ENCODE peak calls at places on chromosomes 7 and 10, in eight cellular contexts. One of them, this sample, is unnamed.

GRCh38 chr7:49389866-49390265 is 383.6 kb upstream of the VWC2 start:
- DNase-seq in endothelial cell: no peak
- DNase-seq in foreskin fibroblast: no peak
- DNase-seq in epithelial cell of esophagus: no peak
- DNase-seq in fibroblast of the aortic adventitia: no peak
- DNase-seq in IMR-90: no peak
- DNase-seq in fibroblast of pulmonary artery: no peak
- DNase-seq in Calu3: no peak
- DNase-seq in this sample: no peak

GRCh38 chr10:119493155-119493554 is 49.4 kb downstream of the RGS10 start:
- DNase-seq in endothelial cell: no peak
- DNase-seq in foreskin fibroblast: no peak
- DNase-seq in epithelial cell of esophagus: no peak
- DNase-seq in fibroblast of the aortic adventitia: no peak
- DNase-seq in IMR-90: no peak
- DNase-seq in fibroblast of pulmonary artery: no peak
- DNase-seq in Calu3: no peak
- DNase-seq in this sample: no peak

GRCh38 chr7:106111671-106112117 is 418 bp downstream of the SYPL1 start:
- DNase-seq in endothelial cell: no peak
- DNase-seq in foreskin fibroblast: peak
- DNase-seq in epithelial cell of esophagus: no peak
- DNase-seq in fibroblast of the aortic adventitia: peak
- DNase-seq in IMR-90: no peak
- DNase-seq in fibroblast of pulmonary artery: peak
- DNase-seq in Calu3: no peak
- DNase-seq in this sample: no peak

GRCh38 chr7:148815612-148816011 is 68.5 kb downstream of the EZH2 start:
- DNase-seq in endothelial cell: no peak
- DNase-seq in foreskin fibroblast: no peak
- DNase-seq in epithelial cell of esophagus: peak
- DNase-seq in fibroblast of the aortic adventitia: no peak
- DNase-seq in IMR-90: no peak
- DNase-seq in fibroblast of pulmonary artery: no peak
- DNase-seq in Calu3: no peak
- DNase-seq in this sample: no peak

GRCh38 chr10:7035111-7035761 is 375.6 kb downstream of the SFMBT2 start:
- DNase-seq in endothelial cell: no peak
- DNase-seq in foreskin fibroblast: no peak
- DNase-seq in epithelial cell of esophagus: no peak
- DNase-seq in fibroblast of the aortic adventitia: no peak
- DNase-seq in IMR-90: no peak
- DNase-seq in fibroblast of pulmonary artery: no peak
- DNase-seq in Calu3: no peak
- DNase-seq in this sample: no peak

GRCh38 chr7:137885623-137886022 is 38.8 kb upstream of the DGKI start:
- DNase-seq in endothelial cell: no peak
- DNase-seq in foreskin fibroblast: no peak
- DNase-seq in epithelial cell of esophagus: peak
- DNase-seq in fibroblast of the aortic adventitia: no peak
- DNase-seq in IMR-90: no peak
- DNase-seq in fibroblast of pulmonary artery: no peak
- DNase-seq in Calu3: no peak
- DNase-seq in this sample: no peak

GRCh38 chr10:71611131-71611530 is 108.4 kb downstream of the C10orf105 start:
- DNase-seq in endothelial cell: no peak
- DNase-seq in foreskin fibroblast: no peak
- DNase-seq in epithelial cell of esophagus: no peak
- DNase-seq in fibroblast of the aortic adventitia: no peak
- DNase-seq in IMR-90: no peak
- DNase-seq in fibroblast of pulmonary artery: no peak
- DNase-seq in Calu3: no peak
- DNase-seq in this sample: no peak

GRCh38 chr7:143012409-143012808 is 14.5 kb downstream of the OR9A2 start:
- DNase-seq in endothelial cell: no peak
- DNase-seq in foreskin fibroblast: no peak
- DNase-seq in epithelial cell of esophagus: no peak
- DNase-seq in fibroblast of the aortic adventitia: no peak
- DNase-seq in IMR-90: no peak
- DNase-seq in fibroblast of pulmonary artery: no peak
- DNase-seq in Calu3: no peak
- DNase-seq in this sample: no peak

GRCh38 chr10:112442063-112442462 is 4.7 kb downstream of the ZDHHC6 start:
- DNase-seq in endothelial cell: no peak
- DNase-seq in foreskin fibroblast: no peak
- DNase-seq in epithelial cell of esophagus: no peak
- DNase-seq in fibroblast of the aortic adventitia: no peak
- DNase-seq in IMR-90: no peak
- DNase-seq in fibroblast of pulmonary artery: no peak
- DNase-seq in Calu3: no peak
- DNase-seq in this sample: no peak

GRCh38 chr10:14758994-14759664 is 15.6 kb downstream of the FAM107B start:
- DNase-seq in endothelial cell: no peak
- DNase-seq in foreskin fibroblast: no peak
- DNase-seq in epithelial cell of esophagus: peak
- DNase-seq in fibroblast of the aortic adventitia: no peak
- DNase-seq in IMR-90: no peak
- DNase-seq in fibroblast of pulmonary artery: no peak
- DNase-seq in Calu3: peak
- DNase-seq in this sample: no peak

GRCh38 chr7:19557726-19558470 is 150.9 kb downstream of the POLR1F start:
- DNase-seq in endothelial cell: no peak
- DNase-seq in foreskin fibroblast: no peak
- DNase-seq in epithelial cell of esophagus: peak
- DNase-seq in fibroblast of the aortic adventitia: no peak
- DNase-seq in IMR-90: no peak
- DNase-seq in fibroblast of pulmonary artery: no peak
- DNase-seq in Calu3: no peak
- DNase-seq in this sample: no peak

GRCh38 chr7:101896312-101896711 is 78.9 kb downstream of the CUX1 start:
- DNase-seq in endothelial cell: no peak
- DNase-seq in foreskin fibroblast: no peak
- DNase-seq in epithelial cell of esophagus: no peak
- DNase-seq in fibroblast of the aortic adventitia: no peak
- DNase-seq in IMR-90: no peak
- DNase-seq in fibroblast of pulmonary artery: no peak
- DNase-seq in Calu3: no peak
- DNase-seq in this sample: no peak

GRCh38 chr10:113644185-113645120 is 19.4 kb downstream of the NRAP start:
- DNase-seq in endothelial cell: no peak
- DNase-seq in foreskin fibroblast: peak
- DNase-seq in epithelial cell of esophagus: peak
- DNase-seq in fibroblast of the aortic adventitia: peak
- DNase-seq in IMR-90: peak
- DNase-seq in fibroblast of pulmonary artery: peak
- DNase-seq in Calu3: no peak
- DNase-seq in this sample: no peak

GRCh38 chr10:7525314-7526016 is 114.6 kb upstream of the SFMBT2 start:
- DNase-seq in endothelial cell: peak
- DNase-seq in foreskin fibroblast: peak
- DNase-seq in epithelial cell of esophagus: peak
- DNase-seq in fibroblast of the aortic adventitia: peak
- DNase-seq in IMR-90: peak
- DNase-seq in fibroblast of pulmonary artery: peak
- DNase-seq in Calu3: peak
- DNase-seq in this sample: peak

GRCh38 chr10:17074548-17074860 is 55.1 kb downstream of the CUBN start:
- DNase-seq in endothelial cell: no peak
- DNase-seq in foreskin fibroblast: no peak
- DNase-seq in epithelial cell of esophagus: peak
- DNase-seq in fibroblast of the aortic adventitia: peak
- DNase-seq in IMR-90: peak
- DNase-seq in fibroblast of pulmonary artery: peak
- DNase-seq in Calu3: no peak
- DNase-seq in this sample: no peak

GRCh38 chr10:71899665-71900412 is 48.8 kb upstream of the PSAP start:
- DNase-seq in endothelial cell: no peak
- DNase-seq in foreskin fibroblast: no peak
- DNase-seq in epithelial cell of esophagus: no peak
- DNase-seq in fibroblast of the aortic adventitia: no peak
- DNase-seq in IMR-90: no peak
- DNase-seq in fibroblast of pulmonary artery: no peak
- DNase-seq in Calu3: no peak
- DNase-seq in this sample: no peak

GRCh38 chr7:95191793-95192192 is 132.5 kb downstream of the PON1 start:
- DNase-seq in endothelial cell: no peak
- DNase-seq in foreskin fibroblast: no peak
- DNase-seq in epithelial cell of esophagus: no peak
- DNase-seq in fibroblast of the aortic adventitia: no peak
- DNase-seq in IMR-90: no peak
- DNase-seq in fibroblast of pulmonary artery: no peak
- DNase-seq in Calu3: no peak
- DNase-seq in this sample: no peak

DNA sequence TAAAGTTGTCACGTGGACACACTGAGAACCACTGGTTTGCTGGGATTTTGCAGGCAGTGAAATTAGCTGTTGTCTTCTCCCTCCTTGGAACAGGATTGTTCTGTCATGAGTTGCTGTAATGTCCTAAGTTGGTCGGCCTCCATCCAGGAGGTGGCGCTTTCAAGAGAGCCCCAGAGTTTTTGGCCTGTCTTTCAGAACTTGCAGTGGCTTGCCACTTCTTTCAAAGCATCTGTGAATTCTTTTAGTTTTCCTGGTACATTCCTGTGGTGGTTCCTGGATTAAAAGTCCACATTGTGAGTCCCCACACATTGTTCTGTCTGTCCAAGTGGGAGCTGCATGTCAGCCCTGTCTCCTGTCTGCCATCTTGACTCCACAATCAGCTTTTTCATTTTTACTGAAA is 133.8 kb downstream of the PON1 start:
- DNase-seq in endothelial cell: no peak
- DNase-seq in foreskin fibroblast: no peak
- DNase-seq in epithelial cell of esophagus: peak
- DNase-seq in fibroblast of the aortic adventitia: peak
- DNase-seq in IMR-90: no peak
- DNase-seq in fibroblast of pulmonary artery: peak
- DNase-seq in Calu3: no peak
- DNase-seq in this sample: no peak
- TF ChIP-seq CTCF in endothelial cell: no peak
- TF ChIP-seq CTCF in foreskin fibroblast: no peak
- TF ChIP-seq CTCF in epithelial cell of esophagus: peak
- TF ChIP-seq CTCF in fibroblast of the aortic adventitia: no peak
- TF ChIP-seq CTCF in IMR-90: no peak
- TF ChIP-seq CTCF in fibroblast of pulmonary artery: peak
- TF ChIP-seq CTCF in Calu3: no peak
- TF ChIP-seq CTCF in this sample: peak

GRCh38 chr7:151176401-151176800 is 8.9 kb upstream of the GBX1 start:
- DNase-seq in endothelial cell: no peak
- DNase-seq in foreskin fibroblast: no peak
- DNase-seq in epithelial cell of esophagus: no peak
- DNase-seq in fibroblast of the aortic adventitia: no peak
- DNase-seq in IMR-90: no peak
- DNase-seq in fibroblast of pulmonary artery: no peak
- DNase-seq in Calu3: no peak
- DNase-seq in this sample: no peak

GRCh38 chr7:151174246-151175046 is 7.0 kb upstream of the GBX1 start:
- DNase-seq in endothelial cell: no peak
- DNase-seq in foreskin fibroblast: no peak
- DNase-seq in epithelial cell of esophagus: no peak
- DNase-seq in fibroblast of the aortic adventitia: peak
- DNase-seq in IMR-90: peak
- DNase-seq in fibroblast of pulmonary artery: peak
- DNase-seq in Calu3: no peak
- DNase-seq in this sample: no peak

GRCh38 chr7:151175047-151175792 is 7.7 kb upstream of the GBX1 start:
- DNase-seq in endothelial cell: no peak
- DNase-seq in foreskin fibroblast: no peak
- DNase-seq in epithelial cell of esophagus: no peak
- DNase-seq in fibroblast of the aortic adventitia: no peak
- DNase-seq in IMR-90: no peak
- DNase-seq in fibroblast of pulmonary artery: no peak
- DNase-seq in Calu3: no peak
- DNase-seq in this sample: no peak

GRCh38 chr7:151177310-151177709 is 9.7 kb downstream of the ASB10 start:
- DNase-seq in endothelial cell: no peak
- DNase-seq in foreskin fibroblast: no peak
- DNase-seq in epithelial cell of esophagus: no peak
- DNase-seq in fibroblast of the aortic adventitia: no peak
- DNase-seq in IMR-90: no peak
- DNase-seq in fibroblast of pulmonary artery: no peak
- DNase-seq in Calu3: no peak
- DNase-seq in this sample: no peak

DNA sequence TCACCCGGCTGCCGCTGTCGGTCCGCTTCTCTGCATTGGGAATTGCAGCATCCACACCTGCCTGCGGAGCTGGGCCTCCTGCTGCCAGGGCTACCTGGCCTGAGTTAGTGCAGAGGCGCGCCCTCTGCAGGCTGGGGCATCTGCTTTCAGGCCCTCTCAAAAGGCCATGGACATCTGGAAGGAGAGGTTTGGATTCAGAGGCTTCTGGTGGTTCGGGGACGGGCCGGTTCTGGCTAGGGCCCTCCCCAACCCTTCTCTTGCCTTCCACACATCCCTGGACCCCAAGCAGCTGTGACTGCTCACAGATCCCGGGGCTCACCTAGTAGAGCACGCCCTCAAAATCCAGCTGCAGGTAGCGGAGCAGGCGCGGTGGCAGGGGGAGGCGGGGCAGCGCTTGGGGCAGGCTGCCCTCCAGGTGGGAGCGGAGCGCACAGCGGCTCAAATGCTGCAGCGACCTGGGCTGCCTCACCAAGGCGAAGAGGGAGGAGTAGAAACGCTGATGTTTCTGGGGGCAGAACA is 8.4 kb upstream of the GBX1 start:
- DNase-seq in endothelial cell: no peak
- DNase-seq in foreskin fibroblast: no peak
- DNase-seq in epithelial cell of esophagus: no peak
- DNase-seq in fibroblast of the aortic adventitia: no peak
- DNase-seq in IMR-90: no peak
- DNase-seq in fibroblast of pulmonary artery: no peak
- DNase-seq in Calu3: no peak
- DNase-seq in this sample: no peak
- TF ChIP-seq CTCF in endothelial cell: no peak
- TF ChIP-seq CTCF in foreskin fibroblast: no peak
- TF ChIP-seq CTCF in epithelial cell of esophagus: no peak
- TF ChIP-seq CTCF in fibroblast of the aortic adventitia: no peak
- TF ChIP-seq CTCF in IMR-90: no peak
- TF ChIP-seq CTCF in fibroblast of pulmonary artery: no peak
- TF ChIP-seq CTCF in Calu3: no peak
- TF ChIP-seq CTCF in this sample: no peak

DNA sequence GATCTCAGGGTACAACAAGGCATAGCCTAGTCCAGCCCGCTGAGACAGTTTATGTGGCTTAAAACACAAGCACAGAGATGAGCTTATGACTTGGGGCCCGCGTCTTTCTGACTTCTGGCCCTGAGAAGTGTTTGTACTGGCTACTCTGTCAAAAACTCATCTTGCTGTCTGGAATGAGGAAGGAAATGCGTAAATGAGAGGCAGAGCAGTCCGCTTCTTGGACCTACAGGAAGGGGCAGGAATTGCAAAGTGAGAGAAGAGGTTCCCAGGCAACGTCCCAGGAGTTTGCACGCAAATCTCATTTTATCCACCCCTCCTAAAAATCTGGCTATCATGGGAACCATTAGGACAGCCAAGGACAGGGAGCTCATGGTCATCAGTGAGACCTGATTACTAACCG is 5.5 kb downstream of the ANXA11 start:
- DNase-seq in endothelial cell: peak
- DNase-seq in foreskin fibroblast: peak
- DNase-seq in epithelial cell of esophagus: peak
- DNase-seq in fibroblast of the aortic adventitia: peak
- DNase-seq in IMR-90: peak
- DNase-seq in fibroblast of pulmonary artery: peak
- DNase-seq in Calu3: peak
- DNase-seq in this sample: no peak
- TF ChIP-seq CTCF in endothelial cell: no peak
- TF ChIP-seq CTCF in foreskin fibroblast: no peak
- TF ChIP-seq CTCF in epithelial cell of esophagus: peak
- TF ChIP-seq CTCF in fibroblast of the aortic adventitia: peak
- TF ChIP-seq CTCF in IMR-90: peak
- TF ChIP-seq CTCF in fibroblast of pulmonary artery: peak
- TF ChIP-seq CTCF in Calu3: no peak
- TF ChIP-seq CTCF in this sample: no peak

GRCh38 chr10:77890097-77890496 is 36.5 kb downstream of the DLG5 start:
- DNase-seq in endothelial cell: no peak
- DNase-seq in foreskin fibroblast: no peak
- DNase-seq in epithelial cell of esophagus: no peak
- DNase-seq in fibroblast of the aortic adventitia: no peak
- DNase-seq in IMR-90: no peak
- DNase-seq in fibroblast of pulmonary artery: no peak
- DNase-seq in Calu3: no peak
- DNase-seq in this sample: no peak
- TF ChIP-seq CTCF in endothelial cell: no peak
- TF ChIP-seq CTCF in foreskin fibroblast: no peak
- TF ChIP-seq CTCF in epithelial cell of esophagus: peak
- TF ChIP-seq CTCF in fibroblast of the aortic adventitia: no peak
- TF ChIP-seq CTCF in IMR-90: peak
- TF ChIP-seq CTCF in fibroblast of pulmonary artery: no peak
- TF ChIP-seq CTCF in Calu3: no peak
- TF ChIP-seq CTCF in this sample: no peak